ENCODE peak calls at places on chromosomes 6 and 20, in six cellular contexts. Q is Calu3; K is activated CD4-positive, alpha-beta T cell treated with anti-CD3 and anti-CD28 coated beads, Interleukin-2, amount 50 U/mL, for 24 hours; U is Peyer's patch; W is choroid plexus epithelial cell; F is neural crest cell. C is an unnamed sample.

GRCh38 chr6:1686117-1687098 is 76.7 kb downstream of the FOXC1 start:
- DNase-seq in W (peak), K (no peak), F (no peak), U (no peak), Q (peak), C (no peak)

GRCh38 chr20:20073851-20074252 is 21.5 kb downstream of the CFAP61 start:
- DNase-seq in F (no peak), K (no peak), Q (no peak), U (no peak), W (no peak), C (no peak)

GRCh38 chr6:113634352-113635163 is 222.6 kb upstream of the MARCKS start:
- DNase-seq in F (no peak), K (no peak), Q (no peak), W (peak), U (no peak), C (no peak)

GRCh38 chr20:38414769-38415450 is 20.2 kb downstream of the SNHG17 start:
- DNase-seq in Q (no peak), F (no peak), W (no peak), K (no peak), U (no peak), C (no peak)

GRCh38 chr20:62913043-62913630 is 13.2 kb downstream of the DIDO1 start:
- DNase-seq in W (no peak), U (no peak), Q (no peak), K (no peak), F (no peak), C (no peak)

GRCh38 chr20:18679020-18679419 is 91.2 kb downstream of the DTD1 start:
- DNase-seq in K (no peak), F (peak), W (peak), U (no peak), Q (no peak), C (no peak)

GRCh38 chr6:89984926-89985743 is 90.9 kb downstream of the GJA10 start:
- DNase-seq in Q (peak), F (peak), U (no peak), W (peak), K (no peak), C (no peak)

GRCh38 chr6:48027704-48028435 is 83.1 kb downstream of the PTCHD4 start:
- DNase-seq in Q (no peak), K (no peak), U (no peak), W (no peak), F (no peak), C (no peak)

GRCh38 chr20:2690718-2691117 is 1.9 kb upstream of the EBF4 start:
- DNase-seq in U (no peak), W (no peak), K (no peak), F (no peak), Q (no peak), C (no peak)

GRCh38 chr6:91654844-91655192 is 1067.9 kb upstream of the MAP3K7 start:
- DNase-seq in K (no peak), U (no peak), F (no peak), Q (no peak), W (no peak), C (no peak)

GRCh38 chr6:108434222-108434621 is 126.5 kb upstream of the FOXO3 start:
- DNase-seq in F (no peak), W (no peak), U (no peak), K (no peak), Q (no peak), C (no peak)

GRCh38 chr20:20877079-20877478 is 164.6 kb upstream of the RALGAPA2 start:
- DNase-seq in F (no peak), W (no peak), Q (no peak), K (no peak), U (no peak), C (no peak)

GRCh38 chr6:115932481-115932880 is 128.2 kb downstream of the FRK start:
- DNase-seq in Q (no peak), K (no peak), F (no peak), W (peak), U (no peak), C (no peak)

GRCh38 chr6:84774174-84775158 is 10.1 kb upstream of the TBX18 start:
- DNase-seq in W (peak), U (no peak), Q (peak), F (peak), K (no peak), C (no peak)

GRCh38 chr6:2883673-2884072 is 19.4 kb downstream of the SERPINB9 start:
- DNase-seq in U (no peak), F (no peak), K (no peak), W (no peak), Q (no peak), C (no peak)

GRCh38 chr20:2244523-2244922 is 51.3 kb upstream of the TGM3 start:
- DNase-seq in W (no peak), F (no peak), Q (no peak), U (no peak), K (no peak), C (no peak)

GRCh38 chr20:52048365-52048764 is 143.2 kb downstream of the ZFP64 start:
- DNase-seq in Q (no peak), W (no peak), U (no peak), F (no peak), K (no peak), C (no peak)

GRCh38 chr6:35776364-35777215 is at the start of gene CLPSL2:
- DNase-seq in U (peak), F (peak), W (no peak), Q (peak), K (no peak), C (no peak)

GRCh38 chr6:36911946-36912555 is 26.3 kb downstream of the C6orf89 start:
- DNase-seq in K (peak), W (no peak), U (peak), F (no peak), Q (no peak), C (no peak)

GRCh38 chr20:24411003-24411402 is 58.4 kb upstream of the SYNDIG1 start:
- DNase-seq in F (no peak), W (no peak), U (no peak), Q (no peak), K (no peak), C (no peak)

C was measured in omental fat pad.